ENCODE peak calls at places on chromosomes 11 and 22, in eight cellular contexts. J is K562, E is IMR-90, U is neuronal stem cell, K is keratinocyte, G is HCT116, F is adipocyte, R is Karpas-422. B is an unnamed sample.
A peak's percentile ranks its signal among the peaks of the same experiment; 100 is the strongest.

GRCh38 chr11:45603930-45604682 is 61.3 kb downstream of the CHST1 start:
- DNase-seq in E (no peak), R (no peak), K (no peak), G (no peak), U (peak; percentile 27), F (no peak), J (no peak), B (no peak)

GRCh38 chr11:26335903-26336302 is 4.0 kb downstream of the ANO3 start:
- DNase-seq in G (no peak), F (no peak), E (no peak), K (no peak), R (no peak), U (no peak), J (no peak), B (no peak)

GRCh38 chr11:20443596-20443995 is 56.1 kb downstream of the PRMT3 start:
- DNase-seq in G (peak; percentile 18), F (peak; percentile 45), K (no peak), E (peak; percentile 28), R (peak; percentile 64), U (no peak), J (no peak), B (no peak)

GRCh38 chr11:1573077-1573846 is 1.2 kb upstream of the DUSP8 start:
- DNase-seq in E (no peak), R (no peak), K (no peak), U (no peak), J (peak; percentile 21), F (peak; percentile 24), G (no peak), B (no peak)

GRCh38 chr22:47200273-47201051 is 438.0 kb downstream of the TBC1D22A start:
- DNase-seq in J (no peak), E (no peak), F (no peak), G (no peak), K (no peak), U (no peak), R (no peak), B (no peak)

GRCh38 chr22:48310740-48311139 is 1516.9 kb downstream of the BRD1 start:
- DNase-seq in F (no peak), G (no peak), U (no peak), K (no peak), R (no peak), E (no peak), J (no peak), B (no peak)

GRCh38 chr11:110125632-110126031 is 32.4 kb downstream of the ZC3H12C start:
- DNase-seq in K (no peak), F (peak; percentile 19), J (no peak), U (no peak), R (no peak), E (peak; percentile 60), G (no peak), B (no peak)

GRCh38 chr11:2652362-2652761 is 47.4 kb downstream of the KCNQ1OT1 start:
- DNase-seq in K (no peak), R (no peak), G (no peak), U (no peak), F (no peak), J (no peak), E (no peak), B (no peak)

GRCh38 chr11:68969386-68969785 is 11.4 kb downstream of the MRGPRD start:
- DNase-seq in U (no peak), F (no peak), K (no peak), G (no peak), J (no peak), R (no peak), E (no peak), B (no peak)

GRCh38 chr11:31237819-31238771 is 131.4 kb downstream of the DCDC1 start:
- DNase-seq in E (no peak), J (no peak), R (no peak), F (peak; percentile 9), G (no peak), U (peak; percentile 80), K (no peak), B (peak; percentile 30)

GRCh38 chr22:35893698-35894097 is 134.9 kb downstream of the RBFOX2 start:
- DNase-seq in E (peak; percentile 43), R (no peak), J (no peak), F (no peak), G (no peak), K (no peak), U (no peak), B (no peak)

GRCh38 chr11:86550757-86551156 is 121.7 kb downstream of the ME3 start:
- DNase-seq in E (no peak), R (no peak), J (no peak), K (no peak), G (no peak), F (no peak), U (no peak), B (no peak)

GRCh38 chr11:128521697-128522062 is 65.7 kb downstream of the ETS1 start:
- DNase-seq in F (peak; percentile 54), E (no peak), U (no peak), K (no peak), J (no peak), R (peak; percentile 54), G (no peak), B (no peak)

GRCh38 chr11:47099213-47099917 is 77.3 kb downstream of the ARFGAP2 start:
- DNase-seq in E (peak; percentile 47), G (no peak), F (peak; percentile 53), J (no peak), R (no peak), K (no peak), U (no peak), B (no peak)

GRCh38 chr11:62433553-62434301 is 14.9 kb downstream of the SCGB1A1 start:
- DNase-seq in U (no peak), K (no peak), G (no peak), J (no peak), F (no peak), R (no peak), E (no peak), B (no peak)

GRCh38 chr11:96319901-96320656 is 22.9 kb downstream of the MAML2 start:
- DNase-seq in F (no peak), E (no peak), G (no peak), J (no peak), R (no peak), U (no peak), K (no peak), B (no peak)

GRCh38 chr11:29452131-29452530 is 564.7 kb downstream of the KCNA4 start:
- DNase-seq in J (no peak), U (no peak), G (no peak), F (peak; percentile 15), R (no peak), K (no peak), E (peak; percentile 71), B (no peak)

GRCh38 chr22:33625959-33626358 is 294.3 kb downstream of the LARGE1 start:
- DNase-seq in J (no peak), G (no peak), K (no peak), E (no peak), F (no peak), U (no peak), R (no peak), B (no peak)

GRCh38 chr11:75428301-75428724 is 4.7 kb downstream of the KLHL35 start:
- DNase-seq in K (no peak), U (no peak), G (no peak), F (peak; percentile 95), R (no peak), E (peak; percentile 76), J (peak; percentile 65), B (no peak)

GRCh38 chr22:30340911-30341685 is 14.4 kb upstream of the TBC1D10A start:
- DNase-seq in F (no peak), E (no peak), K (no peak), J (no peak), G (no peak), R (no peak), U (no peak), B (no peak)
- H3K36me3 ChIP-seq in F (peaks cover 96% of the 10 kb centered on the region), E (peaks cover 89% of the 10 kb centered on the region), K (peaks cover 70% of the 10 kb centered on the region), J (peaks cover 98% of the 10 kb centered on the region), G (peaks cover 83% of the 10 kb centered on the region), R (peaks cover 54% of the 10 kb centered on the region), U (peaks cover 88% of the 10 kb centered on the region), B (peaks cover 98% of the 10 kb centered on the region)

GRCh38 chr11:108628812-108629211 is 35.2 kb upstream of the EXPH5 start:
- DNase-seq in R (no peak), G (no peak), U (no peak), E (no peak), J (no peak), K (no peak), F (no peak), B (no peak)
- H3K9ac ChIP-seq in R (no peak overlapping the region), G (no peak overlapping the region), U (no peak overlapping the region), E (no peak overlapping the region), J (no peak overlapping the region), K (no peak overlapping the region), F (no peak overlapping the region), B (no peak overlapping the region)

GRCh38 chr11:121499405-121499804 is 46.6 kb upstream of the SORL1-AS1 start:
- DNase-seq in U (no peak), K (no peak), G (no peak), F (no peak), R (no peak), E (no peak), J (no peak), B (no peak)
- H3K36me3 ChIP-seq in U (peaks cover 4% of the 10 kb centered on the region), K (no peaks in the 10 kb centered on the region), G (no peaks in the 10 kb centered on the region), F (no peaks in the 10 kb centered on the region), R (peaks cover 68% of the 10 kb centered on the region), E (peaks cover 1% of the 10 kb centered on the region), J (no peaks in the 10 kb centered on the region), B (peaks cover 6% of the 10 kb centered on the region)

GRCh38 chr11:10898763-10899541 is 41.1 kb upstream of the ZBED5 start:
- DNase-seq in E (no peak), J (peak; percentile 46), R (no peak), U (no peak), K (no peak), G (no peak), F (no peak), B (no peak)
- H3K9ac ChIP-seq in E (peak overlapping the region; percentile 70), J (peak overlapping the region; percentile 90), R (no peak overlapping the region), U (no peak overlapping the region), K (peak overlapping the region; percentile 100), G (peak overlapping the region; percentile 65), F (peak overlapping the region; percentile 88), B (no peak overlapping the region)

GRCh38 chr22:41656515-41656914 is 32.2 kb downstream of the SNU13 start:
- DNase-seq in U (no peak), R (no peak), K (no peak), J (no peak), G (no peak), F (peak; percentile 46), E (peak; percentile 11), B (no peak)
- H3K36me3 ChIP-seq in U (peaks cover 71% of the 10 kb centered on the region), R (peaks cover 59% of the 10 kb centered on the region), K (peaks cover 49% of the 10 kb centered on the region), J (peaks cover 90% of the 10 kb centered on the region), G (peaks cover 72% of the 10 kb centered on the region), F (peaks cover 100% of the 10 kb centered on the region), E (peaks cover 70% of the 10 kb centered on the region), B (peaks cover 88% of the 10 kb centered on the region)